ENCODE peak calls at places on chromosomes 11 and 22, in four cellular contexts. K is esophagus squamous epithelium, T is GM12878, N is T-helper 17 cell. E is an unnamed sample. For H3K9me3, the result is how much of the 10 kb centered on the place peaks cover.

GRCh38 chr11:71263391-71263790 is 11.0 kb upstream of the SHANK2 start:
- DNase-seq in K (no peak), T (no peak), N (no peak), E (peak)

GRCh38 chr22:37896939-37897338 is 9.2 kb upstream of the MICALL1 start:
- DNase-seq in K (no peak), T (no peak), N (no peak), E (no peak)

GRCh38 chr11:68659158-68659921 is 25.0 kb upstream of the GAL start:
- DNase-seq in K (no peak), T (no peak), N (no peak), E (peak)

GRCh38 chr11:68704887-68705286 is 20.5 kb downstream of the GAL start:
- DNase-seq in K (no peak), T (no peak), N (no peak), E (no peak)

GRCh38 chr11:134759855-134760254 is 347.8 kb upstream of the B3GAT1 start:
- DNase-seq in K (no peak), T (no peak), N (no peak), E (no peak)

GRCh38 chr22:29387921-29388758 is at the start of gene AP1B1:
- DNase-seq in K (peak), T (peak), N (peak), E (peak)

GRCh38 chr11:117026593-117027330 is 71.5 kb downstream of the SIK3 start:
- DNase-seq in K (no peak), T (no peak), N (no peak), E (peak)

GRCh38 chr11:133966924-133967598 is 10.3 kb upstream of the IGSF9B start:
- DNase-seq in K (no peak), T (no peak), N (peak), E (no peak)

GRCh38 chr11:124277809-124278208 is 21.6 kb downstream of the OR8G5 start:
- DNase-seq in K (no peak), T (no peak), N (no peak), E (no peak)

GRCh38 chr11:114155116-114155515 is 95.6 kb downstream of the ZBTB16 start:
- DNase-seq in K (no peak), T (no peak), N (no peak), E (no peak)

GRCh38 chr11:64971421-64972233 is at the start of gene MAJIN:
- DNase-seq in K (no peak), T (peak), N (peak), E (peak)

GRCh38 chr11:100576044-100577021 is 110.8 kb upstream of the ARHGAP42 start:
- DNase-seq in K (no peak), T (peak), N (no peak), E (peak)

GRCh38 chr11:134069426-134069921 is 602 bp downstream of the JAM3 start:
- DNase-seq in K (no peak), T (no peak), N (no peak), E (peak)

GRCh38 chr11:133797542-133797941 is 47.8 kb downstream of the SPATA19 start:
- DNase-seq in K (no peak), T (no peak), N (no peak), E (no peak)

GRCh38 chr11:61543606-61544306 is 35.2 kb downstream of the LRRC10B start:
- DNase-seq in K (no peak), T (no peak), N (no peak), E (peak)

GRCh38 chr22:21587803-21588611 is 20.5 kb downstream of the UBE2L3 start:
- DNase-seq in K (no peak), T (peak), N (no peak), E (peak)

GRCh38 chr22:26471522-26471921 is 12.1 kb downstream of the HPS4 start:
- DNase-seq in K (no peak), T (no peak), N (no peak), E (peak)

GRCh38 chr22:35589071-35589735 is 27.9 kb downstream of the MB start:
- DNase-seq in K (no peak), T (no peak), N (no peak), E (peak)

GRCh38 chr11:36075053-36075452 is 131.2 kb downstream of the LDLRAD3 start:
- DNase-seq in K (no peak), T (no peak), N (no peak), E (peak)

GRCh38 chr11:125322317-125322716 is 157.8 kb downstream of the PKNOX2 start:
- DNase-seq in K (no peak), T (no peak), N (no peak), E (no peak)

GRCh38 chr11:68715685-68716084 is 31.3 kb downstream of the GAL start:
- DNase-seq in K (no peak), T (no peak), N (no peak), E (no peak)

GRCh38 chr11:61785837-61786402 is 6.5 kb downstream of the TMEM258 start:
- DNase-seq in K (no peak), T (no peak), N (no peak), E (no peak)

GRCh38 chr11:62708423-62709261 is 1.2 kb downstream of the GNG3 start:
- DNase-seq in K (no peak), T (no peak), N (peak), E (no peak)

GRCh38 chr11:132719684-132720083 is 812.6 kb downstream of the OPCML start:
- DNase-seq in K (no peak), T (no peak), N (no peak), E (no peak)

GRCh38 chr11:74866557-74866956 is 82.3 kb downstream of the XRRA1 start:
- DNase-seq in K (no peak), T (no peak), N (no peak), E (no peak)

GRCh38 chr11:74871037-74871436 is 77.9 kb downstream of the XRRA1 start:
- DNase-seq in K (no peak), T (no peak), N (no peak), E (no peak)

GRCh38 chr11:74870485-74870884 is 78.4 kb downstream of the XRRA1 start:
- DNase-seq in K (no peak), T (no peak), N (no peak), E (peak)
- H3K9me3 ChIP-seq in K (half or more), T (under half), N (under half), E (under half)

GRCh38 chr11:127639916-127640315 is 639.3 kb upstream of the KIRREL3 start:
- DNase-seq in K (no peak), T (no peak), N (no peak), E (peak)

GRCh38 chr11:127640822-127641485 is 640.4 kb upstream of the KIRREL3 start:
- DNase-seq in K (no peak), T (no peak), N (no peak), E (peak)

GRCh38 chr11:127648604-127649003 is 648.0 kb upstream of the KIRREL3 start:
- DNase-seq in K (no peak), T (no peak), N (no peak), E (no peak)

GRCh38 chr11:127644366-127644765 is 643.8 kb upstream of the KIRREL3 start:
- DNase-seq in K (no peak), T (no peak), N (no peak), E (no peak)

DNA sequence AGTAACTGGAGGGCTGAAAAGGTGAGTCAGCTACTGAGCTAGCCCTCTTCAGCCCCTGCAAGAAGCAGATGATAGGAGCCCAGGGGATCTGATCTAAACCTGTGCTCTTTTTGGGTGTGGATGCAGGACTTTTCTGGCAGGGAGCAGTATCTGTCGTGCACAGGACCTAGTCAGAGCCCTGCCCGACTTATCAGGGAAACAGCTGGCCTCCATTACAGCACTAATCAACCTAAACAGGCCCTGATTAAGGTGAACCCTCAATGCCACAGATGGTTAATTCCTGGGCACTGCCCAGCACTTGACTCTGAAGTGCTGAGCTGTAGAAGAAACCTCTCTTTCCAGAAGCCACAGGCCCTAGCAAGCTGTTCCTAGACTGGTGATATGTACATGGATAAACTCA is 643.1 kb upstream of the KIRREL3 start:
- DNase-seq in K (no peak), T (no peak), N (no peak), E (no peak)
- H3K9me3 ChIP-seq in K (under half), T (under half), N (under half), E (under half)

GRCh38 chr22:49331223-49331815 is 496.4 kb downstream of the BRD1 start:
- DNase-seq in K (no peak), T (no peak), N (no peak), E (no peak)

GRCh38 chr22:49328630-49329405 is 498.9 kb downstream of the BRD1 start:
- DNase-seq in K (no peak), T (no peak), N (no peak), E (no peak)

GRCh38 chr22:49331878-49332277 is 495.8 kb downstream of the BRD1 start:
- DNase-seq in K (no peak), T (no peak), N (no peak), E (no peak)

GRCh38 chr22:49329636-49330035 is 498.0 kb downstream of the BRD1 start:
- DNase-seq in K (no peak), T (no peak), N (no peak), E (no peak)

DNA sequence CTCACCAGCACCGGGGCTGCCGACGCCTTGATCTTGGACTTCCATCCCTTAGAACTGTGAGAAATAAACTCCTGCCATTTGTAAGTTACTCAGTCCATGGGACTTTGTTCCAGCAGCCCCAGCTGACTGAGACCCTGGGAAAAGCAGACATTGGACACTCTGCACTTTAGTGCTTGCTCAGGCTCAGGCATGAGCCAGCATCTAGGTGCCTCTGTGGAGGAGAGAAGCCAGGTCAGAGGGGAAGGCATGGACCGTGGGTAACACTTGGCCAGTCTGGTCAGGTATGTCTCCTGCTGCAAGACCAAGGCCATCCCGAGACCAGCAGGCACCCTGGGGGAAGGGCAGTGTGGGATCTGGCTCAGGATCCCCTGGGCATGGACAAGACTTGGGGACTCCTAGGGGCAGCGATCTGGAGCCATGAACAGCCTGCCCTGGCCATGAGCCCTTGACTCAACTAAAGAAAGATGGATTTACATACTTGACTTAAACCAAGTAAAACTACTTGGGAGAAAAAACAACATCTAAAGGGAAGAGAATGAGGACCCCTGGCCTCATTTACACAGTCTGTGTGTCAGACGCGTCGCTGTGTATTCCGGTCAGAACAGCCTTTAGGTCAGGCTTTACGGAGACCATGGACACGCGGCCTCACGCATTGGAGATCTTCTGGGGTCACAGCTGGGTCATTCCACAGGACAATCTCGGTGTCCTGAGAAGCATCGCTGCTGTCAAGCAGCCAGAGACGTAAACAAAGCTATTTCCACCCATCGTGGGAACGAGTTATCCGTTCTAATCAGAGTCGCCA is 497.1 kb downstream of the BRD1 start:
- DNase-seq in K (no peak), T (no peak), N (no peak), E (no peak)
- H3K9me3 ChIP-seq in K (under half), T (under half), N (under half), E (half or more)

GRCh38 chr11:2128102-2128511 is 11.1 kb downstream of the IGF2 start:
- DNase-seq in K (no peak), T (no peak), N (no peak), E (no peak)
- H3K9me3 ChIP-seq in K (under half), T (under half), N (under half), E (under half)

DNA sequence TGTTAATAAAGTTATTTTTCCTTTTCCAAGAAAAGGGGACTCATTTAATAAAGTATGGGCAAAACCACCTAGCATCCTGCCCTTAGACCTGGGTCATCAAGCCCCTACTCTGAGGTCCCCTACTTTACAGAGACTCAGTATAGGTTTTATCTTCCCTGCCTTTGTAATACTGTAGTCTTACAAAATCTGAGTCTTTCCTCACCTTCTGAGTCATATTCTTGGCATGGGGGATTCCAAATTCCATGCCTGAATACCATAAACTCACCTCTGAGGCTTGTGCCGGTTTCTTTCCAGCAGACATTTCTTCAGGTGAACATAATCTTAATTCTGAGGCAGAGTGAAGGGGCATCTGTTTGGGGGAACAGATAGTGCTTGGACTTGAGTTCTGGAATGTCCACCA is 282.5 kb downstream of the KCNA4 start:
- DNase-seq in K (no peak), T (no peak), N (no peak), E (no peak)
- H3K9me3 ChIP-seq in K (under half), T (under half), N (under half), E (under half)